ENCODE peak calls at places on chromosome 16, in nine cellular contexts. One of them, this sample, is unnamed.

GRCh38 chr16:2691491-2692248 is 9.3 kb downstream of the KCTD5 start:
- DNase-seq in neural crest cell: no peak
- DNase-seq in CD4-positive, alpha-beta memory T cell: no peak
- DNase-seq in stimulated activated CD4-positive, alpha-beta T cell treated with anti-CD3 and anti-CD28 coated beads, Interleukin-4, amount 100 ng/mL, for 48 hours: no peak
- DNase-seq in AG09309: no peak
- DNase-seq in cerebellar cortex: peak
- DNase-seq in heart left ventricle: peak
- DNase-seq in HFF-Myc: no peak
- DNase-seq in uterus: no peak
- DNase-seq in this sample: peak

GRCh38 chr16:17426451-17426850 is 44.3 kb downstream of the XYLT1 start:
- DNase-seq in heart left ventricle: no peak
- DNase-seq in CD4-positive, alpha-beta memory T cell: no peak
- DNase-seq in cerebellar cortex: no peak
- DNase-seq in neural crest cell: no peak
- DNase-seq in HFF-Myc: no peak
- DNase-seq in stimulated activated CD4-positive, alpha-beta T cell treated with anti-CD3 and anti-CD28 coated beads, Interleukin-4, amount 100 ng/mL, for 48 hours: no peak
- DNase-seq in uterus: no peak
- DNase-seq in AG09309: no peak
- DNase-seq in this sample: no peak

GRCh38 chr16:3021449-3022207 is 1.5 kb downstream of the TNFRSF12A start:
- DNase-seq in uterus: peak
- DNase-seq in CD4-positive, alpha-beta memory T cell: peak
- DNase-seq in neural crest cell: peak
- DNase-seq in cerebellar cortex: peak
- DNase-seq in AG09309: peak
- DNase-seq in heart left ventricle: peak
- DNase-seq in stimulated activated CD4-positive, alpha-beta T cell treated with anti-CD3 and anti-CD28 coated beads, Interleukin-4, amount 100 ng/mL, for 48 hours: peak
- DNase-seq in HFF-Myc: peak
- DNase-seq in this sample: peak

GRCh38 chr16:50705436-50706110 is 12.2 kb downstream of the NOD2 start:
- DNase-seq in AG09309: no peak
- DNase-seq in CD4-positive, alpha-beta memory T cell: no peak
- DNase-seq in stimulated activated CD4-positive, alpha-beta T cell treated with anti-CD3 and anti-CD28 coated beads, Interleukin-4, amount 100 ng/mL, for 48 hours: no peak
- DNase-seq in cerebellar cortex: no peak
- DNase-seq in heart left ventricle: no peak
- DNase-seq in HFF-Myc: no peak
- DNase-seq in neural crest cell: no peak
- DNase-seq in uterus: no peak
- DNase-seq in this sample: no peak

GRCh38 chr16:6957676-6958075 is 375.0 kb upstream of the RBFOX1 start:
- DNase-seq in CD4-positive, alpha-beta memory T cell: no peak
- DNase-seq in uterus: no peak
- DNase-seq in neural crest cell: no peak
- DNase-seq in HFF-Myc: no peak
- DNase-seq in AG09309: no peak
- DNase-seq in heart left ventricle: no peak
- DNase-seq in stimulated activated CD4-positive, alpha-beta T cell treated with anti-CD3 and anti-CD28 coated beads, Interleukin-4, amount 100 ng/mL, for 48 hours: no peak
- DNase-seq in cerebellar cortex: no peak
- DNase-seq in this sample: no peak

GRCh38 chr16:48126801-48127644 is 28.8 kb downstream of the ABCC12 start:
- DNase-seq in stimulated activated CD4-positive, alpha-beta T cell treated with anti-CD3 and anti-CD28 coated beads, Interleukin-4, amount 100 ng/mL, for 48 hours: no peak
- DNase-seq in cerebellar cortex: no peak
- DNase-seq in uterus: no peak
- DNase-seq in AG09309: peak
- DNase-seq in neural crest cell: no peak
- DNase-seq in CD4-positive, alpha-beta memory T cell: no peak
- DNase-seq in HFF-Myc: peak
- DNase-seq in heart left ventricle: no peak
- DNase-seq in this sample: peak

GRCh38 chr16:51569204-51569911 is 418.3 kb upstream of the SALL1 start:
- DNase-seq in neural crest cell: no peak
- DNase-seq in HFF-Myc: no peak
- DNase-seq in heart left ventricle: no peak
- DNase-seq in CD4-positive, alpha-beta memory T cell: no peak
- DNase-seq in AG09309: no peak
- DNase-seq in stimulated activated CD4-positive, alpha-beta T cell treated with anti-CD3 and anti-CD28 coated beads, Interleukin-4, amount 100 ng/mL, for 48 hours: no peak
- DNase-seq in uterus: no peak
- DNase-seq in cerebellar cortex: no peak
- DNase-seq in this sample: no peak

GRCh38 chr16:81625544-81626152 is 153.4 kb upstream of the PLCG2 start:
- DNase-seq in cerebellar cortex: no peak
- DNase-seq in neural crest cell: no peak
- DNase-seq in stimulated activated CD4-positive, alpha-beta T cell treated with anti-CD3 and anti-CD28 coated beads, Interleukin-4, amount 100 ng/mL, for 48 hours: no peak
- DNase-seq in CD4-positive, alpha-beta memory T cell: no peak
- DNase-seq in AG09309: no peak
- DNase-seq in uterus: peak
- DNase-seq in heart left ventricle: peak
- DNase-seq in HFF-Myc: no peak
- DNase-seq in this sample: no peak

GRCh38 chr16:81443688-81444447 is 740 bp upstream of the CMIP start:
- DNase-seq in neural crest cell: peak
- DNase-seq in uterus: peak
- DNase-seq in heart left ventricle: peak
- DNase-seq in AG09309: no peak
- DNase-seq in cerebellar cortex: peak
- DNase-seq in HFF-Myc: no peak
- DNase-seq in CD4-positive, alpha-beta memory T cell: no peak
- DNase-seq in stimulated activated CD4-positive, alpha-beta T cell treated with anti-CD3 and anti-CD28 coated beads, Interleukin-4, amount 100 ng/mL, for 48 hours: no peak
- DNase-seq in this sample: no peak

GRCh38 chr16:84459941-84460405 is 44.5 kb downstream of the MEAK7 start:
- DNase-seq in neural crest cell: no peak
- DNase-seq in cerebellar cortex: no peak
- DNase-seq in stimulated activated CD4-positive, alpha-beta T cell treated with anti-CD3 and anti-CD28 coated beads, Interleukin-4, amount 100 ng/mL, for 48 hours: no peak
- DNase-seq in HFF-Myc: no peak
- DNase-seq in uterus: peak
- DNase-seq in AG09309: no peak
- DNase-seq in CD4-positive, alpha-beta memory T cell: no peak
- DNase-seq in heart left ventricle: no peak
- DNase-seq in this sample: no peak

This sample was measured in smooth muscle cell of the brain vasculature.